ENCODE peak calls at places on chromosomes 16 and 17, in six cellular contexts. K, Q, I, C, L and W are unnamed samples.

GRCh38 chr16:57530104-57530522 is 6.3 kb downstream of the CCDC102A start:
- DNase-seq in I (no peak), C (peak; percentile 71), K (no peak), L (no peak), Q (no peak), W (no peak)

GRCh38 chr17:21160401-21160800 is 33.6 kb downstream of the DHRS7B start:
- DNase-seq in I (no peak), K (no peak), C (no peak), Q (no peak), L (no peak), W (no peak)

GRCh38 chr17:29977836-29978235 is 36.4 kb downstream of the EFCAB5 start:
- DNase-seq in I (peak; percentile 48), K (no peak), Q (no peak), C (no peak), L (no peak), W (no peak)

GRCh38 chr17:38868095-38868967 is 1.5 kb upstream of the LASP1 start:
- DNase-seq in K (no peak), Q (peak; percentile 51), C (no peak), I (no peak), L (peak; percentile 53), W (no peak)

GRCh38 chr16:21663889-21664647 is at the start of gene OTOA:
- DNase-seq in Q (no peak), K (no peak), L (no peak), I (no peak), C (peak; percentile 11), W (no peak)

GRCh38 chr17:74711058-74711824 is 1.5 kb downstream of the CD300LF start:
- DNase-seq in Q (no peak), L (no peak), C (no peak), K (no peak), I (no peak), W (no peak)

GRCh38 chr17:9575381-9576072 is at the start of gene STX8:
- DNase-seq in L (peak; percentile 94), I (peak; percentile 43), C (peak; percentile 66), Q (peak; percentile 48), K (peak; percentile 91), W (peak; percentile 76)

GRCh38 chr17:30274887-30275286 is 16.9 kb downstream of the BLMH start:
- DNase-seq in C (no peak), I (no peak), Q (no peak), K (no peak), L (no peak), W (no peak)

GRCh38 chr17:68290268-68290954 is 516 bp downstream of the SLC16A6 start:
- DNase-seq in K (peak; percentile 30), C (peak; percentile 72), I (no peak), L (peak; percentile 42), Q (no peak), W (no peak)

GRCh38 chr16:83589576-83589975 is 218.2 kb upstream of the HSBP1 start:
- DNase-seq in Q (no peak), K (no peak), I (no peak), L (no peak), C (no peak), W (no peak)